ENCODE peak calls at places on chromosomes 16 and 17, in six cellular contexts. One of them, this sample, is unnamed.

GRCh38 chr17:37212184-37212583 is 163.6 kb upstream of the C17orf78 start:
- DNase-seq in left ventricle myocardium superior: no peak
- DNase-seq in colonic mucosa: no peak
- DNase-seq in ovary: no peak
- DNase-seq in T-helper 22 cell: no peak
- DNase-seq in HS-5: no peak
- DNase-seq in this sample: no peak

GRCh38 chr17:74807376-74807775 is 31.2 kb upstream of the NAT9 start:
- DNase-seq in HS-5: no peak
- DNase-seq in colonic mucosa: no peak
- DNase-seq in left ventricle myocardium superior: no peak
- DNase-seq in T-helper 22 cell: no peak
- DNase-seq in ovary: no peak
- DNase-seq in this sample: no peak

GRCh38 chr16:30399435-30400186 is 4.4 kb downstream of the ZNF48 start:
- DNase-seq in ovary: no peak
- DNase-seq in T-helper 22 cell: no peak
- DNase-seq in HS-5: no peak
- DNase-seq in left ventricle myocardium superior: no peak
- DNase-seq in colonic mucosa: no peak
- DNase-seq in this sample: no peak

GRCh38 chr17:66830451-66830850 is 4.5 kb upstream of the CACNG5 start:
- DNase-seq in left ventricle myocardium superior: no peak
- DNase-seq in colonic mucosa: no peak
- DNase-seq in HS-5: no peak
- DNase-seq in T-helper 22 cell: no peak
- DNase-seq in ovary: no peak
- DNase-seq in this sample: peak

GRCh38 chr17:30964878-30965277 is 6.0 kb upstream of the RNF135 start:
- DNase-seq in left ventricle myocardium superior: no peak
- DNase-seq in HS-5: no peak
- DNase-seq in T-helper 22 cell: no peak
- DNase-seq in ovary: no peak
- DNase-seq in colonic mucosa: no peak
- DNase-seq in this sample: no peak

GRCh38 chr16:66903544-66904427 is 14.9 kb downstream of the CDH16 start:
- DNase-seq in ovary: peak
- DNase-seq in HS-5: no peak
- DNase-seq in left ventricle myocardium superior: peak
- DNase-seq in T-helper 22 cell: no peak
- DNase-seq in colonic mucosa: no peak
- DNase-seq in this sample: no peak

GRCh38 chr17:82528484-82529265 is 9.1 kb downstream of the FOXK2 start:
- DNase-seq in left ventricle myocardium superior: peak
- DNase-seq in ovary: no peak
- DNase-seq in HS-5: no peak
- DNase-seq in colonic mucosa: peak
- DNase-seq in T-helper 22 cell: no peak
- DNase-seq in this sample: no peak

GRCh38 chr16:65388592-65388991 is 266.7 kb upstream of the CDH11 start:
- DNase-seq in T-helper 22 cell: no peak
- DNase-seq in left ventricle myocardium superior: no peak
- DNase-seq in ovary: no peak
- DNase-seq in colonic mucosa: no peak
- DNase-seq in HS-5: no peak
- DNase-seq in this sample: no peak

GRCh38 chr17:57463103-57463885 is 207.0 kb downstream of the MSI2 start:
- DNase-seq in ovary: no peak
- DNase-seq in HS-5: peak
- DNase-seq in colonic mucosa: no peak
- DNase-seq in T-helper 22 cell: no peak
- DNase-seq in left ventricle myocardium superior: no peak
- DNase-seq in this sample: no peak

GRCh38 chr16:82671743-82672142 is 45.0 kb downstream of the CDH13 start:
- DNase-seq in colonic mucosa: no peak
- DNase-seq in HS-5: no peak
- DNase-seq in T-helper 22 cell: no peak
- DNase-seq in ovary: no peak
- DNase-seq in left ventricle myocardium superior: no peak
- DNase-seq in this sample: no peak

GRCh38 chr17:76410328-76410965 is 26.0 kb downstream of the SPHK1 start:
- DNase-seq in HS-5: no peak
- DNase-seq in colonic mucosa: no peak
- DNase-seq in left ventricle myocardium superior: no peak
- DNase-seq in T-helper 22 cell: no peak
- DNase-seq in ovary: no peak
- DNase-seq in this sample: no peak

GRCh38 chr16:48497129-48497528 is 111.9 kb upstream of the SIAH1 start:
- DNase-seq in T-helper 22 cell: no peak
- DNase-seq in left ventricle myocardium superior: no peak
- DNase-seq in ovary: no peak
- DNase-seq in colonic mucosa: peak
- DNase-seq in HS-5: no peak
- DNase-seq in this sample: no peak

GRCh38 chr17:34300652-34301390 is 15.3 kb downstream of the CCL11 start:
- DNase-seq in left ventricle myocardium superior: no peak
- DNase-seq in colonic mucosa: no peak
- DNase-seq in HS-5: no peak
- DNase-seq in ovary: no peak
- DNase-seq in T-helper 22 cell: no peak
- DNase-seq in this sample: no peak

GRCh38 chr17:3886776-3887175 is 6.1 kb downstream of the CAMKK1 start:
- DNase-seq in colonic mucosa: peak
- DNase-seq in ovary: no peak
- DNase-seq in T-helper 22 cell: no peak
- DNase-seq in HS-5: no peak
- DNase-seq in left ventricle myocardium superior: peak
- DNase-seq in this sample: no peak

GRCh38 chr17:79089720-79090502 is 15.3 kb downstream of the ENGASE start:
- DNase-seq in left ventricle myocardium superior: no peak
- DNase-seq in T-helper 22 cell: no peak
- DNase-seq in ovary: peak
- DNase-seq in colonic mucosa: no peak
- DNase-seq in HS-5: no peak
- DNase-seq in this sample: no peak

GRCh38 chr17:18039535-18040286 is 503 bp downstream of the GID4 start:
- DNase-seq in colonic mucosa: peak
- DNase-seq in left ventricle myocardium superior: no peak
- DNase-seq in HS-5: no peak
- DNase-seq in ovary: peak
- DNase-seq in T-helper 22 cell: no peak
- DNase-seq in this sample: no peak

GRCh38 chr16:55470533-55471371 is 8.2 kb upstream of the MMP2 start:
- DNase-seq in left ventricle myocardium superior: no peak
- DNase-seq in colonic mucosa: no peak
- DNase-seq in HS-5: no peak
- DNase-seq in ovary: no peak
- DNase-seq in T-helper 22 cell: no peak
- DNase-seq in this sample: no peak

GRCh38 chr17:57707892-57708291 is 37.2 kb downstream of the CCDC182 start:
- DNase-seq in HS-5: no peak
- DNase-seq in colonic mucosa: no peak
- DNase-seq in left ventricle myocardium superior: peak
- DNase-seq in ovary: peak
- DNase-seq in T-helper 22 cell: no peak
- DNase-seq in this sample: no peak

GRCh38 chr16:89004209-89004831 is 27.3 kb upstream of the CBFA2T3 start:
- DNase-seq in T-helper 22 cell: no peak
- DNase-seq in colonic mucosa: no peak
- DNase-seq in HS-5: no peak
- DNase-seq in ovary: no peak
- DNase-seq in left ventricle myocardium superior: peak
- DNase-seq in this sample: no peak

GRCh38 chr17:45425125-45425983 is 7.3 kb downstream of the ARHGAP27 start:
- DNase-seq in ovary: no peak
- DNase-seq in colonic mucosa: peak
- DNase-seq in left ventricle myocardium superior: peak
- DNase-seq in HS-5: no peak
- DNase-seq in T-helper 22 cell: no peak
- DNase-seq in this sample: no peak

GRCh38 chr16:87461466-87461975 is 31.3 kb downstream of the ZCCHC14 start:
- DNase-seq in HS-5: no peak
- DNase-seq in T-helper 22 cell: no peak
- DNase-seq in ovary: no peak
- DNase-seq in left ventricle myocardium superior: peak
- DNase-seq in colonic mucosa: peak
- DNase-seq in this sample: no peak

GRCh38 chr17:27603870-27604794 is 26.9 kb upstream of the LGALS9 start:
- DNase-seq in ovary: no peak
- DNase-seq in left ventricle myocardium superior: no peak
- DNase-seq in colonic mucosa: peak
- DNase-seq in HS-5: no peak
- DNase-seq in T-helper 22 cell: no peak
- DNase-seq in this sample: no peak

GRCh38 chr17:31283841-31284240 is 13.2 kb downstream of the OMG start:
- DNase-seq in ovary: no peak
- DNase-seq in HS-5: no peak
- DNase-seq in left ventricle myocardium superior: no peak
- DNase-seq in T-helper 22 cell: no peak
- DNase-seq in colonic mucosa: no peak
- DNase-seq in this sample: no peak

GRCh38 chr16:87324411-87325275 is 7.5 kb upstream of the C16orf95 start:
- DNase-seq in HS-5: no peak
- DNase-seq in ovary: no peak
- DNase-seq in left ventricle myocardium superior: no peak
- DNase-seq in colonic mucosa: no peak
- DNase-seq in T-helper 22 cell: no peak
- DNase-seq in this sample: peak

GRCh38 chr16:81480856-81481821 is 36.5 kb downstream of the CMIP start:
- DNase-seq in HS-5: no peak
- DNase-seq in ovary: no peak
- DNase-seq in colonic mucosa: peak
- DNase-seq in left ventricle myocardium superior: peak
- DNase-seq in T-helper 22 cell: no peak
- DNase-seq in this sample: no peak

GRCh38 chr17:80254396-80255241 is 6.0 kb upstream of the RNF213 start:
- DNase-seq in left ventricle myocardium superior: no peak
- DNase-seq in T-helper 22 cell: peak
- DNase-seq in ovary: no peak
- DNase-seq in HS-5: peak
- DNase-seq in colonic mucosa: peak
- DNase-seq in this sample: no peak

GRCh38 chr17:80860703-80861359 is 130.8 kb upstream of the CHMP6 start:
- DNase-seq in left ventricle myocardium superior: peak
- DNase-seq in T-helper 22 cell: no peak
- DNase-seq in colonic mucosa: no peak
- DNase-seq in ovary: no peak
- DNase-seq in HS-5: no peak
- DNase-seq in this sample: no peak

GRCh38 chr17:11618861-11619566 is 20.7 kb downstream of the DNAH9 start:
- DNase-seq in colonic mucosa: peak
- DNase-seq in HS-5: no peak
- DNase-seq in left ventricle myocardium superior: peak
- DNase-seq in ovary: no peak
- DNase-seq in T-helper 22 cell: no peak
- DNase-seq in this sample: no peak

GRCh38 chr17:50621562-50621961 is 13.1 kb upstream of the ABCC3 start:
- DNase-seq in HS-5: no peak
- DNase-seq in colonic mucosa: no peak
- DNase-seq in left ventricle myocardium superior: no peak
- DNase-seq in ovary: no peak
- DNase-seq in T-helper 22 cell: no peak
- DNase-seq in this sample: no peak

GRCh38 chr17:17156107-17156506 is 50.0 kb downstream of the PLD6 start:
- DNase-seq in T-helper 22 cell: no peak
- DNase-seq in left ventricle myocardium superior: no peak
- DNase-seq in ovary: no peak
- DNase-seq in HS-5: peak
- DNase-seq in colonic mucosa: no peak
- DNase-seq in this sample: no peak

GRCh38 chr17:62188713-62189112 is 123.6 kb upstream of the MED13 start:
- DNase-seq in ovary: no peak
- DNase-seq in T-helper 22 cell: no peak
- DNase-seq in colonic mucosa: peak
- DNase-seq in HS-5: no peak
- DNase-seq in left ventricle myocardium superior: no peak
- DNase-seq in this sample: no peak

GRCh38 chr16:50467943-50468748 is 80.0 kb upstream of the NKD1 start:
- DNase-seq in T-helper 22 cell: no peak
- DNase-seq in colonic mucosa: no peak
- DNase-seq in ovary: peak
- DNase-seq in left ventricle myocardium superior: no peak
- DNase-seq in HS-5: no peak
- DNase-seq in this sample: peak

GRCh38 chr17:63984651-63985386 is 12.1 kb upstream of the SCN4A start:
- DNase-seq in T-helper 22 cell: peak
- DNase-seq in ovary: peak
- DNase-seq in HS-5: peak
- DNase-seq in colonic mucosa: peak
- DNase-seq in left ventricle myocardium superior: no peak
- DNase-seq in this sample: no peak

GRCh38 chr16:680967-681745 is 946 bp downstream of the STUB1 start:
- DNase-seq in left ventricle myocardium superior: peak
- DNase-seq in ovary: peak
- DNase-seq in colonic mucosa: peak
- DNase-seq in HS-5: no peak
- DNase-seq in T-helper 22 cell: no peak
- DNase-seq in this sample: no peak

This sample was measured in suprapubic skin.